ENCODE peak calls at places on chromosomes 1 and 21, in six cellular contexts. H, G, R, Z, Y and C are unnamed samples. For H3K4me1, the result is how much of the 10 kb centered on the place peaks cover.

GRCh38 chr1:206954616-206955342 is 8.5 kb upstream of the PIGR start:
- DNase-seq in Y (no peak), H (no peak), Z (no peak), G (no peak), R (no peak), C (no peak)

GRCh38 chr1:109782514-109782913 is 18.8 kb upstream of the EPS8L3 start:
- DNase-seq in Y (no peak), R (peak), G (no peak), H (no peak), Z (no peak), C (no peak)

GRCh38 chr1:111656093-111657017 is 36.8 kb downstream of the RAP1A start:
- DNase-seq in Z (peak), H (no peak), G (peak), R (no peak), Y (peak), C (no peak)

GRCh38 chr1:20448626-20449215 is 37.3 kb downstream of the CAMK2N1 start:
- DNase-seq in R (no peak), Y (no peak), G (no peak), Z (no peak), H (no peak), C (no peak)

GRCh38 chr1:184022651-184023050 is 14.9 kb downstream of the COLGALT2 start:
- DNase-seq in Y (no peak), H (no peak), R (peak), Z (no peak), G (no peak), C (no peak)

GRCh38 chr21:18617291-18617690 is 213.7 kb upstream of the TMPRSS15 start:
- DNase-seq in G (no peak), Z (no peak), Y (no peak), R (no peak), H (no peak), C (no peak)

GRCh38 chr21:17903029-17903806 is 84.1 kb upstream of the C21orf91 start:
- DNase-seq in Y (no peak), R (no peak), Z (no peak), G (no peak), H (no peak), C (no peak)

GRCh38 chr1:234322979-234323378 is 50.3 kb upstream of the COA6 start:
- DNase-seq in H (peak), R (no peak), Y (peak), Z (peak), G (peak), C (no peak)

GRCh38 chr1:46053734-46054133 is 78.7 kb downstream of the PIK3R3 start:
- DNase-seq in G (no peak), Z (no peak), H (no peak), Y (no peak), R (no peak), C (no peak)

GRCh38 chr1:228037401-228038386 is 30.9 kb downstream of the WNT3A start:
- DNase-seq in Z (no peak), Y (no peak), H (peak), G (no peak), R (peak), C (peak)

GRCh38 chr21:16078382-16078781 is 348.6 kb downstream of the USP25 start:
- DNase-seq in Z (no peak), Y (no peak), G (no peak), H (no peak), R (no peak), C (no peak)

GRCh38 chr1:2330511-2331199 is 60.7 kb downstream of the MORN1 start:
- DNase-seq in R (peak), H (no peak), Y (peak), Z (no peak), G (no peak), C (peak)

GRCh38 chr1:154263465-154264332 is 8.7 kb upstream of the HAX1 start:
- DNase-seq in H (no peak), Y (no peak), R (no peak), Z (no peak), G (no peak), C (no peak)

GRCh38 chr1:183270541-183271141 is 84.6 kb downstream of the LAMC2 start:
- DNase-seq in R (no peak), Z (no peak), Y (no peak), G (no peak), H (no peak), C (peak)

GRCh38 chr1:2786329-2787162 is 14.9 kb downstream of the TTC34 start:
- DNase-seq in G (no peak), H (peak), R (peak), Y (peak), Z (peak), C (peak)

GRCh38 chr1:168623003-168623828 is 46.8 kb downstream of the XCL1 start:
- DNase-seq in Z (no peak), R (no peak), H (no peak), G (peak), Y (no peak), C (no peak)

GRCh38 chr1:23530089-23530749 is 814 bp downstream of the E2F2 start:
- DNase-seq in H (no peak), Y (peak), Z (peak), G (no peak), R (no peak), C (no peak)

GRCh38 chr1:236009857-236010256 is 55.0 kb downstream of the NID1 start:
- DNase-seq in H (no peak), G (no peak), R (no peak), Z (no peak), Y (no peak), C (no peak)

GRCh38 chr1:167881069-167881468 is 32.9 kb downstream of the ADCY10 start:
- DNase-seq in G (no peak), H (no peak), Z (no peak), Y (no peak), R (no peak), C (no peak)

GRCh38 chr1:187471555-187471954 is 642.8 kb downstream of the PLA2G4A start:
- DNase-seq in R (no peak), Y (no peak), G (peak), Z (no peak), H (no peak), C (no peak)

GRCh38 chr1:21175670-21176581 is 771 bp downstream of the EIF4G3 start:
- DNase-seq in H (peak), Y (peak), G (no peak), Z (peak), R (peak), C (peak)

GRCh38 chr1:201309420-201309819 is 26.1 kb downstream of the PKP1 start:
- DNase-seq in Z (peak), R (no peak), G (peak), H (peak), Y (peak), C (peak)

GRCh38 chr1:46527474-46528296 is 23.8 kb downstream of the KNCN start:
- DNase-seq in R (peak), H (peak), G (peak), Y (peak), Z (peak), C (peak)

GRCh38 chr1:216836316-216836715 is 113.1 kb upstream of the ESRRG start:
- DNase-seq in R (no peak), Y (no peak), H (no peak), G (no peak), Z (no peak), C (no peak)

GRCh38 chr1:13517193-13517812 is 3.5 kb upstream of the LRRC38 start:
- DNase-seq in H (no peak), R (no peak), Z (peak), G (peak), Y (no peak), C (no peak)

GRCh38 chr1:186605762-186606350 is 74.4 kb downstream of the PTGS2 start:
- DNase-seq in H (no peak), Z (no peak), R (no peak), Y (peak), G (peak), C (no peak)

GRCh38 chr1:239718997-239719628 is 332.7 kb downstream of the CHRM3 start:
- DNase-seq in Y (no peak), G (no peak), R (no peak), Z (no peak), H (no peak), C (no peak)

GRCh38 chr1:168179411-168180147 is 817 bp downstream of the TIPRL start:
- DNase-seq in R (no peak), Z (peak), Y (no peak), G (peak), H (no peak), C (no peak)

GRCh38 chr1:25747046-25747705 is 52.8 kb upstream of the SELENON start:
- DNase-seq in R (no peak), H (no peak), G (no peak), Y (no peak), Z (no peak), C (no peak)

GRCh38 chr1:229284887-229285286 is 14.0 kb downstream of the RAB4A start:
- DNase-seq in G (no peak), R (no peak), H (no peak), Y (no peak), Z (no peak), C (no peak)

GRCh38 chr1:228884615-228885566 is 149.6 kb downstream of the RHOU start:
- DNase-seq in R (no peak), Y (no peak), Z (no peak), H (no peak), G (no peak), C (no peak)

GRCh38 chr1:155181371-155182051 is 7.9 kb downstream of the TRIM46 start:
- DNase-seq in G (no peak), Y (no peak), R (no peak), Z (no peak), H (peak), C (no peak)

GRCh38 chr1:41278076-41278475 is 36.0 kb upstream of the SCMH1 start:
- DNase-seq in R (no peak), Y (no peak), G (no peak), Z (no peak), H (no peak), C (no peak)

GRCh38 chr1:228980232-228980969 is 245.1 kb downstream of the RHOU start:
- DNase-seq in Z (no peak), G (no peak), H (no peak), R (no peak), Y (no peak), C (peak)

GRCh38 chr1:93750946-93751345 is 69.3 kb upstream of the BCAR3 start:
- DNase-seq in Z (no peak), H (no peak), R (no peak), G (no peak), Y (no peak), C (no peak)

GRCh38 chr21:35996217-35996616 is 64.1 kb downstream of the SETD4 start:
- DNase-seq in Y (no peak), G (no peak), Z (no peak), H (no peak), R (no peak), C (no peak)

GRCh38 chr1:14969006-14969405 is 184.5 kb upstream of the TMEM51 start:
- DNase-seq in H (no peak), G (no peak), R (no peak), Y (no peak), Z (no peak), C (no peak)

GRCh38 chr21:44035244-44035643 is 23.1 kb downstream of the TRAPPC10 start:
- DNase-seq in R (no peak), Z (no peak), H (no peak), G (no peak), Y (no peak), C (no peak)

GRCh38 chr1:18941221-18942141 is 15.0 kb downstream of the IFFO2 start:
- DNase-seq in Y (no peak), Z (no peak), H (no peak), R (no peak), G (peak), C (no peak)

DNA sequence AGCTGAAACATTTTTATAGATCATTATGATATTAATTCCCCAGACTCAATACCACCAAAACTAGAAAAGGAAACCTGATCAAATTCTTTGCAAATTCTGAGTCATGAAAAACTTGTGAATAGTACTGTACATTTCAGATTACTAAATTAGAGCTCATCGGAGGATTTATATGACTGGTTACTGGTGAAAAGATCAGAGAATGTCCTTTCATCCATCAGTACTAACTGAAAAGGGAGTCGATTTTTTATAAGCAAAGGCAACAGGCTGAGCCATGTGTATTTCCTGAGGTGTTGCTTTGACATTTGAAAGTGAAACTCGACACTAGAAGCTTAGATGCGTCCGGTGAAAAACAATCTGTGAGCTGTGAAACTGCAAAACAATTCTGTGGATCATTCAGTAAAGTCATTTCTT is 155.7 kb downstream of the TNFSF18 start:
- DNase-seq in Y (no peak), R (no peak), G (no peak), H (no peak), Z (no peak), C (no peak)
- TF ChIP-seq POLR2A in Y (no peak), R (no peak), G (no peak), H (no peak), Z (no peak), C (no peak)

GRCh38 chr1:54088385-54088784 is 35.0 kb downstream of the TCEANC2 start:
- DNase-seq in G (no peak), Y (no peak), H (no peak), R (no peak), Z (no peak), C (no peak)

GRCh38 chr1:54080598-54081049 is 27.2 kb downstream of the TCEANC2 start:
- DNase-seq in Y (no peak), H (no peak), Z (no peak), G (no peak), R (no peak), C (no peak)

GRCh38 chr1:54081306-54082270 is 28.2 kb downstream of the TCEANC2 start:
- DNase-seq in Z (peak), Y (peak), G (peak), H (peak), R (peak), C (no peak)

GRCh38 chr1:54086754-54087153 is 33.3 kb downstream of the TCEANC2 start:
- DNase-seq in H (no peak), G (no peak), R (no peak), Z (no peak), Y (no peak), C (no peak)

DNA sequence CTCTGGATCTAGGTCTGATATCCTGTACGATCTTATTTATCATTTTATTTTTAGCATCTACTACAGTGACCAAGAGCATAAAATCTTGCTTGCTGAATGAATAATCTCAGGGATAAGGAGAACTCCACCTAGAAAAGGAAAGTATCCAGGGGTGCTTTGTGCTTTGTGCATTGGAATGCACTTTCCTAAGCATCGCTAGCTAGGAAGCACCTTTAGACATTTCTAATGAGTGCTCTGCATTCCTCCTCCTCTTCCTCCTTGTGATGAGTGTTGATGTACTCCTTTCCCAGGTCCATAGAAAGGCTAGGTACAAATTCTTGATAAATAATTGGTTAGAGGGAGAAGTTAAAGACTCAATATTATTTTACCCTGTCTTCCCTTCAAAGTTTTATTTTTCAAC is 31.4 kb downstream of the TCEANC2 start:
- DNase-seq in Y (no peak), H (no peak), R (no peak), Z (no peak), G (no peak), C (no peak)
- H3K4me1 ChIP-seq in Y (under half), H (under half), R (under half), Z (under half), G (under half), C (under half)

GRCh38 chr1:147822292-147822691 is 61.9 kb upstream of the GJA5 start:
- DNase-seq in R (no peak), H (no peak), Y (no peak), G (no peak), Z (no peak), C (no peak)

GRCh38 chr1:147825586-147825985 is 65.2 kb upstream of the GJA5 start:
- DNase-seq in G (no peak), Z (no peak), Y (no peak), H (no peak), R (no peak), C (no peak)

GRCh38 chr1:147824776-147825175 is 64.4 kb upstream of the GJA5 start:
- DNase-seq in G (no peak), Z (no peak), Y (no peak), R (no peak), H (no peak), C (no peak)

GRCh38 chr1:147820898-147821297 is 60.5 kb upstream of the GJA5 start:
- DNase-seq in R (no peak), G (no peak), Z (no peak), H (no peak), Y (no peak), C (no peak)

GRCh38 chr1:147821883-147822282 is 61.5 kb upstream of the GJA5 start:
- DNase-seq in H (no peak), Z (no peak), R (no peak), G (no peak), Y (no peak), C (no peak)
- TF ChIP-seq EP300 in H (no peak), Z (no peak), R (no peak), G (no peak), Y (no peak), C (no peak)

DNA sequence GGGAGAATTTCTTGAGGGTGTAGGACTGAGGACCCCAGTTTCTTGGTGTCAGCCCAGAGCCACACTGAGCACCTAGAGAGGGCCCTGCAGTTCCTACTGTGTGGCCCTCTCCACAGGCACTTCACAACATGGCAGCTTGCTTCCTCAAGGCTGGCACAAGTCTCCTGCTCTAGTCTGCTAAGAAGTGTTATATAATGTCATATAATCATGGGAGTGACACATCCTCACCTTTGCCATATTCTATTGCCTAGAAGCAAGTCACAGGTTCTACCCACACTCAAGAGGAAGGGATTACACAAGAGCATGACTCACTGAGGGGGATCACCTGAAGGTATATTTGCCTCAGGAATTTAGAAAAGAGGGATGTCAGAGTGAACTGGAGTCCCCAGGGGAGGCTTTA is 5.5 kb upstream of the SNX27 start:
- DNase-seq in Z (no peak), R (no peak), G (peak), H (no peak), Y (peak), C (no peak)
- TF ChIP-seq POLR2A in Z (no peak), R (no peak), G (no peak), H (no peak), Y (peak), C (no peak)

GRCh38 chr1:40014253-40014706 is 26.2 kb upstream of the CAP1 start:
- DNase-seq in G (no peak), H (no peak), R (no peak), Z (no peak), Y (no peak), C (no peak)

GRCh38 chr1:40011198-40011597 is 29.3 kb upstream of the CAP1 start:
- DNase-seq in R (no peak), Z (no peak), G (no peak), Y (no peak), H (no peak), C (no peak)

GRCh38 chr1:40017951-40018575 is 22.5 kb upstream of the CAP1 start:
- DNase-seq in Z (no peak), H (no peak), Y (no peak), R (no peak), G (peak), C (no peak)

GRCh38 chr1:40020447-40021085 is 20.0 kb upstream of the CAP1 start:
- DNase-seq in H (no peak), Y (no peak), G (no peak), R (no peak), Z (no peak), C (no peak)

DNA sequence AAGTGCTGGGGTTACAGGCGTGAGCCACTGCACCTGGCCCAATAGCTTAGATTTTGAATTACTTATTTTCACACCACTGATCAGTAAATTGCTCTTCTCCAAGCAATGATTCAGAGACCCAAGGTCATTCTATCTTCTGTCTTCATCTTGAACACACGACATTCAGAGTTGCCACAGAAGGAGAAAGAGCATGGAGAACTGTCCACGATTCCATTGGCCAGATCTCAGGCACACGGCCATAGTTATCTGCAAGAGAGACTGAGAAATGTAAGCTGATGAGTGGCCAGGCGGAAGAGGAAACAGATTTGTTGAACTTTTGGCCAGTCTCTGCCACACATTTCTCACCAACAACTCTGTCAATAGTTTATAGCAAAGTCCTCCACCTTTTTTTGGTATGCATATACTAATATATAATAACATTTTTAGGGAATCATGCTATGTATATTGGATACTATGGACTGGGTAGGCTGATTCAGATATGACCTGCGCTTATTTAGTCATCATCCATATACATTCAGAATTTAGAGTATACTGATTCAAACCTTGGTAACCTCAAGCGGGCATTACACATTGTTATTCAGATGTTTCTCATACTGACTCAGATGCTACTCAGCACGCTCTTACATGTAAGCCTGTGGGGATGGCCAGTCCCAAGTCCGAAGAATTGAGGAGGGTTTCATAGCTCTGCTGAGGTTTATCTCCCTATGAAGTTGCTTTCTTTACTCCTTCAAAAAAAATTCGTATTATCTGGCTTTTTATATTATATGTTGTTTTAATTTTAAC is 25.5 kb upstream of the CAP1 start:
- DNase-seq in Z (no peak), H (no peak), Y (no peak), R (no peak), G (peak), C (no peak)
- H3K4me1 ChIP-seq in Z (under half), H (under half), Y (under half), R (under half), G (under half), C (under half)

GRCh38 chr1:242162179-242162578 is 163.3 kb upstream of the MAP1LC3C start:
- DNase-seq in G (no peak), H (no peak), Z (no peak), Y (no peak), R (no peak), C (no peak)
- TF ChIP-seq EP300 in G (no peak), H (no peak), Z (no peak), Y (no peak), R (no peak), C (no peak)

DNA sequence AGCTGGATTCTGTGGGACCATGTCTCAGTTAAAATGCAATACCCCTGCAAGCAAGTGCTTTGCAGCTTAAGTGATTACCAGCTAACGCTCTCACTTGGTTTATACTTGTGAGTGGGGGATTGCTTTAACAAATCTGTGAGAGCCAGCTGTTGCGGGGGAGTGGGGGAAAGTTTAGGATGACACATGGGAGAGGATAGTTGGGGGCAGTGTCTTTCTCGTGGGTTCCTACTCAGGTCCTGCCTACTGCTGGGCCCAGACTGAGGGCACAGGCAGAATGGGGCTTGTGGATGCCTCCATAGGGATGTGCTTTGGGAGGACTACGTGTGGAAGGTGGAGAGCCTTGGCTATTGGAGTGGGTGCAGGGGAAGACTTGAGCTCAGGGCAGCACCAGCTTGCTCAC is 60.1 kb downstream of the ELK4 start:
- DNase-seq in G (no peak), Y (peak), Z (no peak), R (no peak), H (peak), C (peak)
- TF ChIP-seq POLR2A in G (no peak), Y (no peak), Z (no peak), R (no peak), H (no peak), C (no peak)